ENCODE peak calls at places on chromosome 6, in six cellular contexts. J is LoVo; C is pancreas; I is hypothalamus; W is stimulated activated CD4-positive, alpha-beta T cell treated with anti-CD3 and anti-CD28 coated beads, Interleukin-12 subunit alpha, Interleukin-12 subunit beta, amount 100 ng/mL, for 4 hours; K is ELR. D is an unnamed sample.

GRCh38 chr6:28165566-28165965 is 23.9 kb downstream of the ZKSCAN8 start:
- DNase-seq in C (no peak), W (no peak), K (no peak), I (no peak), J (no peak), D (no peak)

GRCh38 chr6:27237089-27237723 is 10.3 kb upstream of the PRSS16 start:
- DNase-seq in K (peak; percentile 86), J (peak; percentile 61), I (no peak), C (no peak), W (peak; percentile 57), D (no peak)

GRCh38 chr6:49550413-49551125 is at the start of gene C6orf141:
- DNase-seq in K (peak; percentile 65), J (peak; percentile 80), C (peak; percentile 72), W (no peak), I (no peak), D (no peak)

GRCh38 chr6:167652701-167653095 is 174.0 kb upstream of the AFDN start:
- DNase-seq in C (peak; percentile 42), J (no peak), W (no peak), K (no peak), I (no peak), D (no peak)

GRCh38 chr6:119738425-119738824 is 388.9 kb upstream of the MAN1A1 start:
- DNase-seq in J (no peak), W (no peak), I (no peak), K (no peak), C (no peak), D (no peak)

GRCh38 chr6:129031051-129031599 is 148.2 kb downstream of the LAMA2 start:
- DNase-seq in I (no peak), W (no peak), J (no peak), C (no peak), K (peak; percentile 30), D (no peak)

GRCh38 chr6:89750338-89750737 is 69.3 kb downstream of the MDN1 start:
- DNase-seq in I (no peak), C (no peak), K (no peak), W (no peak), J (no peak), D (no peak)

GRCh38 chr6:137309078-137309762 is 90.0 kb upstream of the IFNGR1 start:
- DNase-seq in W (no peak), I (peak; percentile 18), J (peak; percentile 87), K (peak; percentile 79), C (peak; percentile 73), D (peak; percentile 34)

GRCh38 chr6:89250239-89250638 is 33.1 kb upstream of the GABRR1 start:
- DNase-seq in J (no peak), I (no peak), W (no peak), K (no peak), C (no peak), D (no peak)

GRCh38 chr6:116461563-116462507 is 660 bp downstream of the CALHM6 start:
- DNase-seq in J (no peak), K (peak; percentile 46), I (no peak), W (peak; percentile 39), C (peak; percentile 72), D (no peak)

GRCh38 chr6:21593927-21594421 is 423 bp downstream of the SOX4 start:
- DNase-seq in I (peak; percentile 31), J (peak; percentile 37), C (no peak), K (peak; percentile 66), W (peak; percentile 4), D (no peak)

GRCh38 chr6:24951831-24952299 is 16.1 kb upstream of the RIPOR2 start:
- DNase-seq in K (no peak), J (no peak), I (no peak), W (no peak), C (no peak), D (no peak)

GRCh38 chr6:2799936-2800527 is 34.8 kb downstream of the WRNIP1 start:
- DNase-seq in K (no peak), W (no peak), C (no peak), J (no peak), I (no peak), D (no peak)

GRCh38 chr6:77034161-77034560 is 429.1 kb downstream of the HTR1B start:
- DNase-seq in W (no peak), C (no peak), K (peak; percentile 97), I (no peak), J (peak; percentile 4), D (no peak)

GRCh38 chr6:122052501-122052900 is 347.0 kb upstream of the HSF2 start:
- DNase-seq in J (no peak), C (no peak), K (no peak), W (no peak), I (no peak), D (no peak)

GRCh38 chr6:73231986-73232391 is 6.7 kb upstream of the KHDC1L start:
- DNase-seq in K (peak; percentile 53), I (no peak), J (no peak), C (no peak), W (no peak), D (no peak)

GRCh38 chr6:107618672-107619071 is 128.8 kb downstream of the SOBP start:
- DNase-seq in C (no peak), J (no peak), W (peak; percentile 8), I (no peak), K (no peak), D (no peak)

GRCh38 chr6:112241820-112242443 is 12.4 kb downstream of the LAMA4 start:
- DNase-seq in I (no peak), W (no peak), K (no peak), J (no peak), C (no peak), D (no peak)

GRCh38 chr6:130749402-130749801 is 77.8 kb upstream of the SMLR1 start:
- DNase-seq in I (no peak), W (no peak), C (no peak), J (no peak), K (peak; percentile 30), D (no peak)

GRCh38 chr6:10221186-10221585 is 193.7 kb downstream of the TFAP2A start:
- DNase-seq in J (no peak), K (no peak), W (no peak), C (no peak), I (no peak), D (no peak)

GRCh38 chr6:683742-684440 is 9.0 kb downstream of the EXOC2 start:
- DNase-seq in J (no peak), K (peak; percentile 78), W (no peak), C (no peak), I (no peak), D (no peak)

GRCh38 chr6:33880746-33881145 is 76.9 kb upstream of the MLN start:
- DNase-seq in J (no peak), K (no peak), I (no peak), W (no peak), C (no peak), D (no peak)

GRCh38 chr6:129523814-129524213 is 186.2 kb downstream of the ARHGAP18 start:
- DNase-seq in J (no peak), K (no peak), W (no peak), C (no peak), I (no peak), D (no peak)

GRCh38 chr6:158772851-158773371 is 46.3 kb downstream of the EZR start:
- DNase-seq in W (no peak), C (no peak), J (peak; percentile 89), I (no peak), K (peak; percentile 37), D (no peak)

GRCh38 chr6:65999288-65999791 is 292.3 kb upstream of the EYS start:
- DNase-seq in K (no peak), W (no peak), I (no peak), J (no peak), C (no peak), D (no peak)

GRCh38 chr6:132566404-132566803 is 3.7 kb upstream of the TAAR6 start:
- DNase-seq in K (no peak), I (no peak), C (no peak), J (no peak), W (no peak), D (no peak)

GRCh38 chr6:35547666-35548065 is 35.0 kb upstream of the TULP1 start:
- DNase-seq in I (no peak), K (no peak), J (no peak), C (no peak), W (no peak), D (no peak)